ENCODE peak calls at places on chromosomes 7 and 10, in seven cellular contexts. J, T, A, U, I, F and S are unnamed samples. For H3K4me1, the result is how much of the 10 kb centered on the place peaks cover.

GRCh38 chr10:103921750-103922195 is 3.8 kb upstream of the STN1 start:
- DNase-seq in J (no peak), T (no peak), A (no peak), U (peak), I (no peak), F (peak), S (no peak)

GRCh38 chr7:99837649-99838361 is 10.0 kb downstream of the CYP3A43 start:
- DNase-seq in J (no peak), T (no peak), A (no peak), U (no peak), I (no peak), F (no peak), S (no peak)

GRCh38 chr7:52100-52499 is 140.3 kb upstream of the FAM20C start:
- DNase-seq in J (no peak), T (no peak), A (no peak), U (no peak), I (peak), F (no peak), S (no peak)

GRCh38 chr7:41404375-41405074 is 298.4 kb downstream of the INHBA start:
- DNase-seq in J (no peak), T (no peak), A (no peak), U (no peak), I (no peak), F (no peak), S (no peak)

GRCh38 chr7:3042861-3043489 is 692 bp downstream of the CARD11 start:
- DNase-seq in J (no peak), T (no peak), A (no peak), U (no peak), I (no peak), F (peak), S (peak)

GRCh38 chr10:121138112-121138860 is 287.1 kb downstream of the WDR11 start:
- DNase-seq in J (no peak), T (no peak), A (no peak), U (no peak), I (no peak), F (no peak), S (no peak)

GRCh38 chr7:96017877-96018276 is 245.5 kb downstream of the DYNC1I1 start:
- DNase-seq in J (peak), T (no peak), A (no peak), U (peak), I (no peak), F (no peak), S (no peak)

GRCh38 chr7:101696-102376 is 90.5 kb upstream of the FAM20C start:
- DNase-seq in J (peak), T (no peak), A (no peak), U (peak), I (no peak), F (no peak), S (no peak)

GRCh38 chr10:30227481-30227880 is 121.6 kb downstream of the MTPAP start:
- DNase-seq in J (no peak), T (no peak), A (no peak), U (no peak), I (no peak), F (no peak), S (no peak)

GRCh38 chr10:16361086-16361485 is 75.7 kb upstream of the PTER start:
- DNase-seq in J (no peak), T (no peak), A (no peak), U (no peak), I (no peak), F (no peak), S (no peak)

GRCh38 chr7:135855836-135856235 is 107.2 kb upstream of the FAM180A start:
- DNase-seq in J (no peak), T (no peak), A (no peak), U (no peak), I (no peak), F (no peak), S (no peak)

GRCh38 chr7:2150445-2150815 is 82.3 kb downstream of the MAD1L1 start:
- DNase-seq in J (no peak), T (no peak), A (no peak), U (no peak), I (no peak), F (no peak), S (no peak)

GRCh38 chr7:159128767-159129166 is 15.9 kb downstream of the VIPR2 start:
- DNase-seq in J (no peak), T (peak), A (no peak), U (peak), I (no peak), F (no peak), S (peak)

GRCh38 chr10:55782181-55782580 is 578.9 kb downstream of the ZWINT start:
- DNase-seq in J (no peak), T (no peak), A (no peak), U (no peak), I (no peak), F (no peak), S (no peak)

GRCh38 chr10:72263613-72264241 is 10.0 kb upstream of the DDIT4 start:
- DNase-seq in J (peak), T (no peak), A (no peak), U (peak), I (no peak), F (no peak), S (peak)

GRCh38 chr7:28955723-28956607 is 2.2 kb downstream of the TRIL start:
- DNase-seq in J (peak), T (peak), A (peak), U (peak), I (peak), F (no peak), S (peak)

GRCh38 chr7:16463520-16463919 is 2.0 kb downstream of the SOSTDC1 start:
- DNase-seq in J (no peak), T (no peak), A (no peak), U (no peak), I (no peak), F (no peak), S (no peak)

GRCh38 chr7:16465469-16466086 is at the start of gene SOSTDC1:
- DNase-seq in J (no peak), T (no peak), A (no peak), U (no peak), I (no peak), F (peak), S (no peak)

GRCh38 chr7:16460789-16461465 is 4.6 kb downstream of the SOSTDC1 start:
- DNase-seq in J (no peak), T (no peak), A (no peak), U (no peak), I (no peak), F (no peak), S (no peak)

GRCh38 chr7:16462618-16463017 is 2.9 kb downstream of the SOSTDC1 start:
- DNase-seq in J (no peak), T (no peak), A (no peak), U (no peak), I (no peak), F (no peak), S (no peak)

DNA sequence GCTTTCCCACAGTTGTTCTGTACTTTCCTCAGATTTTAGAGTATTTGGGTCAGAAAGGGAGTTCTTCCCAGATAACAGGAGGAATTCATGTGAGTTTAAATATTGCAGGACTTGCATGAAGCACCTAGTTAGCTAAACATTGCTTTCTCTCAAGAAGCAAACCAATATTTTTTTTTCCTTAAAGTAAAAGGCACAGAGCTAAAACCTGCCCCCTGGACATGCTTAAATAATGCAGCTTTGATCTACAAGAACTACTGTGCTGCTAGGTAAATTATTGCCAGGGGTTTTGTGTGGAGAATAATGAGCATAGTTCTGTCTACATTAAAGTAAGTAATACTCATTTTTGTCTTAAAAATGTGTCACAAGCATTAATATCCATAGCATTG is 542 bp upstream of the SOSTDC1 start:
- DNase-seq in J (no peak), T (no peak), A (no peak), U (no peak), I (no peak), F (no peak), S (no peak)
- H3K4me3 ChIP-seq in J (no peak), T (no peak), A (peak), U (peak), I (no peak), F (peak), S (no peak)

GRCh38 chr7:93014410-93014809 is 103.4 kb downstream of the SAMD9 start:
- DNase-seq in J (no peak), T (no peak), A (no peak), U (no peak), I (no peak), F (no peak), S (no peak)
- H3K4me1 ChIP-seq in J (under half), T (under half), A (under half), U (under half), I (under half), F (under half), S (under half)

DNA sequence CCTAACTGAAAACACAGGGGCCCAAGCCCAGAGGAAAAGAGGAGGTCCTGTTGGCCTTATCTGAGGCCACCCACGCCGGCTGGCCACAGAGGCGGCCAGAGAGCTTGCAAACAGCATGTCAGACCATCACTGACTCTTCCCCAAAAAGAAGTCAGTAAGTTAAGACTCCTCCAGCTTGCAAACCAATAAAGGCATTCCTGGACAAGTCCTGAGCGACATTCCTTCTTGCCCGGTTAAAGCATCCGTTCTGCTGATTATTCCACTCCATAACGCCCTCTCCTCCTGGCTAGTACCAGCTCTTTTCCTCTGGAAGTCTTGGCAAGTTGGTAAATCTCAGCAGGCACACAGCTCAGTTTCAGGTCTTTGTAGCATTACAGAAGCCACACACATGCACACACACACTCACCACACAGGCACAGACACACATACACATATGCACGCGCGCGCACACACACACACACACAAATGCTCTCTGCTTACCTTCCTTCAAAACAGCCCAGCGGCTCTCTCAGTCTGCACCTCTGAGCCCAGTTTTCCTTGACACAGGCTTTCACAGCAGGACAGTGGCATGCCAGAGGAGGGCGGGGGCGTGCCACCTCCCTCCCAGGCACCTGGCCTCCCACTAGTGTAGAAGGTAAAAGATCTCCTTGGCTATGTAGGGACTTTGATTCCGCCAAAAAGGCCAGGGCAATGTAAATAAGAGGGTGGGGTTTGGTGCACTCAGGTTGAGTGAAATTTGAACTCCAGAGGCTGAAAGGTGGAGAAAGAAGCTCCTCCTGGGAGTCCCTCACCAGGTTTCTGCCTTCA is 201.4 kb downstream of the TNS3 start:
- DNase-seq in J (no peak), T (no peak), A (no peak), U (peak), I (no peak), F (no peak), S (peak)
- TF ChIP-seq POLR2A in J (no peak), T (no peak), A (no peak), U (no peak), I (no peak), F (no peak), S (peak)

GRCh38 chr7:74604326-74605020 is 53.0 kb upstream of the GTF2I start:
- DNase-seq in J (peak), T (no peak), A (no peak), U (peak), I (no peak), F (no peak), S (no peak)

GRCh38 chr7:74612015-74612829 is 45.3 kb upstream of the GTF2I start:
- DNase-seq in J (peak), T (no peak), A (no peak), U (no peak), I (no peak), F (peak), S (no peak)

GRCh38 chr7:74606101-74606908 is 51.2 kb upstream of the GTF2I start:
- DNase-seq in J (peak), T (no peak), A (no peak), U (peak), I (no peak), F (peak), S (peak)

GRCh38 chr7:74606909-74607255 is 50.6 kb upstream of the GTF2I start:
- DNase-seq in J (no peak), T (no peak), A (no peak), U (no peak), I (no peak), F (no peak), S (no peak)
- H3K4me3 ChIP-seq in J (no peak), T (peak), A (peak), U (peak), I (peak), F (no peak), S (peak)